ENCODE peak calls at places on chromosomes 4 and X, in four cellular contexts. D is colonic mucosa; X is naive thymus-derived CD4-positive, alpha-beta T cell; H is A549. R is an unnamed sample. For H3K9me3, the result is how much of the 10 kb centered on the place peaks cover.

GRCh38 chr4:70678383-70678999 is 9.8 kb upstream of the UTP3 start:
- DNase-seq in D (no peak), H (no peak), X (no peak), R (no peak)

GRCh38 chrX:154506483-154507332 is 9.3 kb downstream of the FAM3A start:
- DNase-seq in D (no peak), X (no peak), H (no peak), R (no peak)

GRCh38 chr4:113013746-113014145 is 35.7 kb upstream of the ANK2 start:
- DNase-seq in X (no peak), H (no peak), D (no peak), R (no peak)

GRCh38 chrX:42149281-42149680 is 225.9 kb upstream of the CASK start:
- DNase-seq in H (no peak), X (no peak), D (no peak), R (no peak)

GRCh38 chr4:186291256-186291890 is 25.4 kb downstream of the F11 start:
- DNase-seq in D (no peak), H (no peak), X (no peak), R (no peak)

GRCh38 chr4:29560452-29560851 is 1159.7 kb upstream of the PCDH7 start:
- DNase-seq in D (no peak), X (no peak), H (no peak), R (no peak)

GRCh38 chr4:38382492-38382891 is 281.5 kb upstream of the KLF3 start:
- DNase-seq in H (no peak), D (no peak), X (no peak), R (no peak)

GRCh38 chr4:36392916-36393315 is 111.5 kb downstream of the DTHD1 start:
- DNase-seq in X (no peak), H (no peak), D (no peak), R (no peak)

GRCh38 chrX:84717344-84717743 is 215.1 kb upstream of the HDX start:
- DNase-seq in X (no peak), H (no peak), D (no peak), R (no peak)

GRCh38 chrX:112834016-112834855 is 6.4 kb downstream of the AMOT start:
- DNase-seq in X (no peak), H (no peak), D (no peak), R (no peak)

GRCh38 chr4:105994061-105994460 is 98.8 kb downstream of the NPNT start:
- DNase-seq in X (no peak), H (no peak), D (no peak), R (peak)

GRCh38 chr4:72348701-72349100 is 220.3 kb downstream of the ADAMTS3 start:
- DNase-seq in X (no peak), H (no peak), D (no peak), R (no peak)

GRCh38 chr4:168766537-168767316 is 243.3 kb downstream of the CBR4 start:
- DNase-seq in H (no peak), X (no peak), D (no peak), R (no peak)

GRCh38 chrX:18995216-18995615 is 11.3 kb upstream of the PHKA2 start:
- DNase-seq in X (no peak), H (peak), D (no peak), R (no peak)

GRCh38 chr4:150176559-150176958 is 98.3 kb downstream of the DCLK2 start:
- DNase-seq in D (no peak), X (no peak), H (no peak), R (no peak)

GRCh38 chrX:18643853-18644252 is 28.1 kb downstream of the RS1 start:
- DNase-seq in X (no peak), H (no peak), D (no peak), R (no peak)

GRCh38 chr4:185298728-185299394 is 89.5 kb downstream of the SNX25 start:
- DNase-seq in X (no peak), D (no peak), H (no peak), R (no peak)

GRCh38 chr4:152308925-152309324 is 227.0 kb downstream of the FBXW7 start:
- DNase-seq in X (no peak), H (no peak), D (no peak), R (no peak)

GRCh38 chr4:185721190-185721948 is 90.6 kb downstream of the SORBS2 start:
- DNase-seq in D (no peak), H (no peak), X (no peak), R (no peak)

GRCh38 chr4:140764785-140765392 is 8.7 kb upstream of the TBC1D9 start:
- DNase-seq in X (no peak), H (peak), D (no peak), R (no peak)

GRCh38 chr4:88062311-88062710 is 54.9 kb downstream of the PKD2 start:
- DNase-seq in H (no peak), D (no peak), X (no peak), R (no peak)

GRCh38 chrX:1546601-1547275 is 9.8 kb upstream of the P2RY8 start:
- DNase-seq in H (no peak), D (peak), X (peak), R (no peak)

GRCh38 chr4:86775061-86775460 is 74.1 kb downstream of the SLC10A6 start:
- DNase-seq in X (no peak), D (no peak), H (no peak), R (no peak)

DNA sequence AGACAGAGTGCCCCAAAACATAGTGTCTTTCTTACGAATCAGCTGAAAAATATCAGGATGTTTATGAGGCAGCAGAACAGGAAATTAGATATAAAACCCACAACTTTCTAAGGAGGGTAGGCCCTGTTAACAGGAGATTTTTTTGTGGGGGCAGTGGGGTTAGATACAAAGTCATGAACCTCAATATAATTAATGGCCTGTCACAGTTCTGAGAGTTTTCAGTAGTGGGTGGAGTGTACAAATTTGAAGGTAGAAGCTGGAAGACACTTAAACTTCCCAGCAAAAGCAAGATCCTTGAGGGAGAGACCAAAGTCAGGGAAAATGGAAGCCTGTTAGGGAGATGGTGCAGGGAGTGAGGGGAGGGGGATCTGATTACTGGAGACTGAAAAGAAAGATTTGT is 17.4 kb downstream of the PAGE4 start:
- DNase-seq in D (no peak), H (no peak), X (no peak), R (no peak)
- H3K9me3 ChIP-seq in D (under half), H (under half), X (under half), R (under half)

GRCh38 chrX:52284865-52285264 is 84.0 kb upstream of the XAGE2 start:
- DNase-seq in H (no peak), X (no peak), D (no peak), R (no peak)

GRCh38 chrX:52277666-52278065 is 91.2 kb upstream of the XAGE2 start:
- DNase-seq in D (no peak), X (no peak), H (no peak), R (no peak)

DNA sequence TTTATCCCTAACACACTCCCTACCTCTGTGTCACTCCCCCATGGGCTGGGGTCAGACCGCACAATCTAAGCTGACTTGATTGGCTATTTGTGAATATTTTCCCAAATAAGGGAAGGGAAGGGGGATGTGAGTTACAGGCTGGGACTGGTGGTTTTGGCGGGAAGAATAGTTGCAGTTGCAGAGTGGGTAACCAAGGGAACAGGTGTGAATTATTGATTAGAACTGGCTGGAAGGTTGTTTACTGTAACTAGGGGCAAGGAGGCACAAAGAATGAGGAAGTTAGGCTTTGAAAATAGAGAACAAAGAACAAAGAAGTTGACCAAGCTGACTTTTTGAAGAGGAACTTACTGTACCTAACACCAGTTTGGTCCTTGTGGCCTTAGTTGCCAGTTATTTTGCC is 88.0 kb upstream of the XAGE2 start:
- DNase-seq in D (no peak), H (no peak), X (no peak), R (no peak)
- H3K9me3 ChIP-seq in D (under half), H (under half), X (under half), R (under half)

DNA sequence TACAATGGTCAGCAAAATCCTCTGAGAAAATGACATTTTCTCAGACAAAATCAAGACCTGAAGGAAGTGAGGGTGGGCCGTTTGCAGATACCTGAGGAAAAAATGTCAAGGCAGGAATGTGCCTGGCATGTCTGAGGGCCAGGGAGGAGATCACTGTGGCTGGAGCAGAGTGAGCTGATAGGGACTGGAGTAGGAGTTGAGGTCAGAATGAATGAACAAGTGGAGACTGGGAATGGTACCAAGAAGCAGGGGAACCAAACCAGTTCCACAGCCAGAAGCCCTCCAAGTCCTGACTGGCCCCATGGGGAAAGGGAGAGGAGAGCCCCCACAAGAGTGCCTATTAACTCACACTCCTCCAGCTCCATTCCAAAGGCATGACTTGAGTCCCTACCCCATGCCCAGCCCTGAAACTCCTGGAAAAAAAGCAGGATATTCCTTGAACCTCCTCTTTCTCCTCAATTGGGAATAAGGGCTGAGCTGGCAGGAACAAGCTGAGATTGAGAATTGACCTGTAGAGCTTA is 41.5 kb downstream of the STEEP1 start:
- DNase-seq in H (no peak), D (no peak), X (no peak), R (no peak)
- H3K9me3 ChIP-seq in H (under half), D (under half), X (under half), R (under half)

GRCh38 chr4:79341893-79342653 is 16.2 kb upstream of the NAA11 start:
- DNase-seq in H (no peak), D (no peak), X (no peak), R (no peak)
- H3K9me3 ChIP-seq in H (under half), D (under half), X (under half), R (under half)

GRCh38 chr4:63348735-63349673 is 1060.2 kb downstream of the TECRL start:
- DNase-seq in D (no peak), H (no peak), X (no peak), R (no peak)

DNA sequence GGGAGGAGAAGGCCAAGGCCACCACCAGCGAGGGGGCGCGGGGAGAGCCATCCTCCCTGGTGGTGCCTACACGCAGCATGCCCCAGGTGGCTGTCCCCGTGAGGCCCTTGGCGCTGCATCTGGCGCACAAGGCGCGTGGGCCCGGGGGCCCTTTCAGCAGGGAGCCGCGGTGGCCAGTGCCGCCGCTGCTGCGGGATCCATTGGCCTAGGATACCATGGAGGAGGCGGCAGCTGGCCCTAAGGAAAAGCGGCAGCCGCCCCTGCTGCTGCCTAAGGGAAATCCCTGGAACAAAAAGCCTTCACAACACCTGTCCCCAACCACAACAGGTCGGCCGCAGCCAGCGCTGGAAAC is 1059.6 kb downstream of the TECRL start:
- DNase-seq in X (no peak), H (no peak), D (no peak), R (no peak)
- H3K9me3 ChIP-seq in X (under half), H (under half), D (under half), R (under half)

DNA sequence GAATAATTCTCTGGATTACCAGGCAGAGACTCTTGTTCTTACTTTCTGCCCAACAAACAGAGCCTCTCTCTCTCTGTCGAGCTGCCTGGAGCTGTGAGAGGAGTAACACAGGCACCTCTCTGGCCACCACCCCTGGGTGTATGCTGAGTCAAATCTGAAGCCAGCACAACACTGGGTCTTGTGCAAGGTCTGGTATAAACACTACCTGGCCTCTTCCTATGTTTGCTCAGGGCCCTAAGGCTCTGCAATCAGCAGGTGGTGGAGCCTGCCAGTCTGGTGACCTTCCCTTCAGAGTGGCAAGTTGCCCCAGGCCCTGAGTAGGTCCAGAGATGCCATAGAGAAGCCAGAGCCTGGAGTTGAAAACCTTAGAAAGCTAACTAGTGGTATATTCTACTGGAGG is 139.9 kb downstream of the CPXCR1 start:
- DNase-seq in X (no peak), D (no peak), H (peak), R (no peak)
- H3K9me3 ChIP-seq in X (under half), D (under half), H (under half), R (under half)

DNA sequence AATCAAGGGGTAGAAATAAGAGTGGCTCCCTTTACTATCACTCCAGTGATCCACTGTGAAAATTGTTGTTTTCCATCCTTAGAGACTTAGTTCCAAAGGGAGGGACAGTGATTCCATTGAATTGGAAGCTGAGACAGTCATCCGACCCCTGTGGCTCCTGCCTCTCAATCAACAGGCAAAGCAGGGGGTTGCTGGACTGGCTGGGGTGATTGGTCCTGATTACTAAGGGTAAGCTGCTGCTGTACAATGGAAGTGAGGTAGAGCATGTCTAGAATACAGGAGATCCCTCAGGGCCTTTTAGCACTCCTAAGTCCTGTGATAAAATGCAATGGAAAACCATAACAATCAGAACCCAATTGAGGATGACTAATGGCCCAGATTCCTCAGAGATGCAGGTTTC is 127.7 kb downstream of the AASDH start:
- DNase-seq in D (no peak), H (no peak), X (no peak), R (no peak)
- H3K9me3 ChIP-seq in D (under half), H (under half), X (under half), R (under half)

DNA sequence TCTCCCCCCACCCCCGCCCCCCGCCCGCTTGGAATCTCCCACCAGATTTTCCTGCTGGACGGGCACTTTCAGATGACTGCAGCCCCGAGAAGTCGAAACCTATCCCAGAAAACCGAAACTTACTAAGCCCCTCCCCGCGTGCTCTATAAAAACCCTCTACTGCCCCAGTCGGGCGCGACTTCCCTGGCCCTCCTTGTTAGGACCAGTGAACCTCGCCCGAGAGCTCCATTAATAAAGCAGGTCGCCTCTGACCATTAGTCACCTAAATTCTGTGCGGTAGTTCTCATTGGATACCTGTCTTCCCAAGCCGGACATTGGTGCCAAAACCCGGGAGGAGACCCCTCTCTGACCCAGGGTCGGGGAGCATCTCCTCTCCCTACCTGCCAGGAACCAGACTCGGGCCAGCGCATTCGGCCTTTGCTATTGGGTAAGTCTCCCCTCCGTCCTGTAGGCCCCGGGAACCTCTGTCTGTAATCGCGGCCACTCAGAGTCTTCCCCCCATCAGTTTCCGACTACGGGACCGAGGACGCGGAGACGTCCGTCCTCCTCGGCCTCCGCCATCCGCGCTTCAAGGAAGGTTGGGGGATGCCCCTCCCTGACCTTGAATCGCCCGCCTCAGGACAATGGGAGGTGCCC is 958.0 kb downstream of the RPA4 start:
- DNase-seq in H (no peak), D (no peak), X (no peak), R (no peak)
- H3K9me3 ChIP-seq in H (under half), D (under half), X (under half), R (under half)

GRCh38 chr4:54063737-54064316 is 578 bp downstream of the CHIC2 start:
- DNase-seq in H (peak), D (peak), X (peak), R (peak)

GRCh38 chr4:54061067-54061466 is 3.3 kb downstream of the CHIC2 start:
- DNase-seq in H (no peak), D (no peak), X (no peak), R (no peak)

GRCh38 chr4:54063224-54063623 is 1.2 kb downstream of the CHIC2 start:
- DNase-seq in X (no peak), D (no peak), H (no peak), R (no peak)

GRCh38 chr4:54062392-54062791 is 2.0 kb downstream of the CHIC2 start:
- DNase-seq in H (no peak), D (no peak), X (no peak), R (no peak)

DNA sequence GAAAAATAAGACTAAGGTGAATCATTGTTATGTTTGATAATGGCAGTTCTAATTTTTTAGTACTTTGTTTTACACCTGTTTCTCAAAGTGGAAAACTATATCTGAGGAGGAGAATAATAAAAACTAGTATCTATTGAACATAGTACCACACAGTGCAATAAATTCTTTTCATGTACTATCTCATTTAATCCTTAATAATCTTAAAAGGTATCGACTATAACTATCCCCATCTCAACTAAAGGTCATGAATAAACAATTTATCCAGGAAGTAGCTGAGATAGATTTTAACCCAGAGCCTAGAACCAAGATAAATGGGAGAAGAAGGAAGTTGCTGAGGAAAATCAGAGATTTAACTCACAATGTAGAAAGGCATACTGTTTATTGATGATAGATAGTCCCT is 2.5 kb downstream of the CHIC2 start:
- DNase-seq in X (no peak), D (no peak), H (no peak), R (no peak)
- H3K9me3 ChIP-seq in X (under half), D (under half), H (under half), R (under half)